ENCODE peak calls at places on chromosomes 6 and 20, in five cellular contexts. P is IMR-90, H is lower leg skin, Q is GM12865, C is foreskin fibroblast. D is an unnamed sample.
A peak's percentile ranks its signal among the peaks of the same experiment; 100 is the strongest.

GRCh38 chr20:53829086-53829703 is 235.6 kb upstream of the ZNF217 start:
- DNase-seq in Q (peak; percentile 49), H (no peak), C (peak; percentile 93), P (peak; percentile 97), D (no peak)

GRCh38 chr20:35238170-35238569 is 11.7 kb downstream of the MMP24 start:
- DNase-seq in P (no peak), Q (no peak), C (no peak), H (no peak), D (no peak)

GRCh38 chr6:119096683-119097310 is 18.3 kb upstream of the FAM184A start:
- DNase-seq in Q (no peak), P (peak; percentile 3), C (no peak), H (peak; percentile 89), D (no peak)

GRCh38 chr6:166621114-166621540 is 5.9 kb downstream of the RPS6KA2 start:
- DNase-seq in C (no peak), Q (no peak), H (peak; percentile 64), P (no peak), D (no peak)

GRCh38 chr6:136647363-136647763 is 97.1 kb upstream of the MAP7 start:
- DNase-seq in P (peak; percentile 97), C (peak; percentile 76), Q (peak; percentile 60), H (no peak), D (peak; percentile 21)

GRCh38 chr20:58719971-58720371 is 27.4 kb downstream of the NPEPL1 start:
- DNase-seq in H (peak; percentile 80), Q (no peak), C (no peak), P (no peak), D (no peak)

GRCh38 chr20:37575884-37576283 is 48.2 kb upstream of the BLCAP start:
- DNase-seq in P (no peak), H (peak; percentile 48), Q (peak; percentile 44), C (no peak), D (no peak)

GRCh38 chr20:62048346-62048761 is 17.3 kb downstream of the TAF4 start:
- DNase-seq in P (no peak), C (no peak), H (no peak), Q (no peak), D (no peak)

GRCh38 chr6:28807682-28808280 is 116.0 kb downstream of the TRIM27 start:
- DNase-seq in Q (peak; percentile 68), H (no peak), P (peak; percentile 69), C (no peak), D (no peak)

GRCh38 chr20:7159903-7160302 is 392.4 kb downstream of the BMP2 start:
- DNase-seq in P (no peak), C (no peak), Q (no peak), H (no peak), D (no peak)

GRCh38 chr6:163947276-163947675 is 532.8 kb downstream of the QKI start:
- DNase-seq in C (no peak), P (no peak), H (peak; percentile 52), Q (no peak), D (no peak)

GRCh38 chr6:116156405-116157326 is 30.7 kb upstream of the COL10A1 start:
- DNase-seq in C (no peak), Q (no peak), P (no peak), H (no peak), D (no peak)

GRCh38 chr6:167293590-167294091 is 2.5 kb downstream of the UNC93A start:
- DNase-seq in P (no peak), Q (no peak), H (peak; percentile 68), C (no peak), D (no peak)

GRCh38 chr6:43956478-43956877 is 170.8 kb downstream of the MRPL14 start:
- DNase-seq in C (no peak), P (no peak), Q (no peak), H (no peak), D (no peak)

GRCh38 chr6:136012948-136013347 is 161.4 kb downstream of the PDE7B start:
- DNase-seq in H (no peak), P (peak; percentile 42), C (no peak), Q (no peak), D (no peak)

GRCh38 chr6:53069431-53069830 is 4.2 kb downstream of the FBXO9 start:
- DNase-seq in H (no peak), P (no peak), Q (no peak), C (no peak), D (no peak)

GRCh38 chr20:54140067-54140466 is 33.7 kb downstream of the CYP24A1 start:
- DNase-seq in P (no peak), H (no peak), Q (no peak), C (no peak), D (no peak)

GRCh38 chr6:139219271-139219729 is 72.5 kb downstream of the TXLNB start:
- DNase-seq in P (peak; percentile 90), Q (peak; percentile 95), C (peak; percentile 89), H (peak; percentile 96), D (peak; percentile 54)

DNA sequence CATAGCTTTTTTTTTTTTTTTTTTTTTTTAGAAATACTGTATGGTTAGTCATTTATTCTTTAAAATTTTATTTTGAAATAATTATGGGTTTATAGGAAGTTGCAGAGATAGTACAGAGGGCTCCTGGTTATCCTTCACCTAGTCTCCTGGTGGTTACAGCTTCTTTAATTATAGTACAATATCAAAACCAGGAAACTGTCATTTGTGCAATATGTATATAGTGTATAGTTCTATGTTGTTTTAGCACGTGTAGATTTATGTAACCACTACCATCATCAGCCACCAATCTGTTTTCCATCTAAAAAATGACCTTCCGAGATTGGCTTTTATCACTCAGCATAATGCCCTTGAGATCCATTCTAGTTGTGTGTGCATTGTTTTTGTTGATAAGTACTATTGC is 54.7 kb downstream of the SLC22A2 start:
- DNase-seq in P (no peak), H (no peak), Q (no peak), C (no peak), D (no peak)
- TF ChIP-seq CTCF in P (no peak), H (no peak), Q (no peak), C (no peak), D (no peak)

GRCh38 chr20:1735417-1736089 is 78.0 kb upstream of the SIRPG start:
- DNase-seq in H (no peak), C (no peak), Q (no peak), P (no peak), D (no peak)

GRCh38 chr20:1737134-1737533 is 79.6 kb upstream of the SIRPG start:
- DNase-seq in P (no peak), C (no peak), H (no peak), Q (no peak), D (no peak)

DNA sequence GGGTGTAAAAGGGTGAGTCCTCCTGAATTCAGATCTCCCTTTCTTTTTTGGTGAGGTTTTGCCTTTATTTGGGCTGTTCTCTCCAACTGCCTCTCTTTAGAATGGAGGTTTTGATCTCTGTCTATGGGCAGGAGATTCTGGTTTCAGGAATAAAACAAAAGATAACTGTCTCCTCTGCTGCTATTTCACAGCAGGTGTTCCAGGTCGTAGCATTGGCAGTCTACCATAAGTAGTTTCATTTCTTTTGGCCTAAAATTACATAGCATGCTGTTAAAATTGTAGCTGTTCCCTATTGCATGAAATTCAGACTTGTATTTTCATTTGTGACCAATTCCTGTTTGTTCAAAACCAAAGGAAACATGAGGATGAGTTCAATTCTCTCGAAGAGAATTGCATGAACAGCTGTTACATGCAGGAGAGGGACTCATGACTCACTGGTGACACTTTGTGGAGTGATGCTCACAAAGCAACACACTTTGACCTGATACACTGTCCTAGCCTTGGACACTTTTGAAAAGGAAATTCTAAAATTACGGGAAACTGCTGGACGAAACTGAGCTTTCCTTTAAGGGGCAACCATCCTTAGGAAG is 76.8 kb upstream of the SIRPG start:
- DNase-seq in Q (peak; percentile 51), P (no peak), C (peak; percentile 1), H (no peak), D (no peak)
- TF ChIP-seq CTCF in Q (peak; percentile 25), P (no peak), C (no peak), H (no peak), D (no peak)

GRCh38 chr6:42138190-42138589 is 4.2 kb downstream of the C6orf132 start:
- DNase-seq in H (no peak), C (no peak), P (no peak), Q (no peak), D (no peak)

GRCh38 chr6:42137192-42137753 is 5.1 kb downstream of the C6orf132 start:
- DNase-seq in Q (no peak), C (no peak), H (no peak), P (no peak), D (no peak)

GRCh38 chr6:42135722-42136121 is 6.7 kb downstream of the C6orf132 start:
- DNase-seq in Q (no peak), C (no peak), P (no peak), H (no peak), D (no peak)

GRCh38 chr6:42135161-42135560 is 7.3 kb downstream of the C6orf132 start:
- DNase-seq in Q (no peak), P (no peak), C (no peak), H (no peak), D (no peak)

GRCh38 chr6:42136508-42137191 is 5.8 kb downstream of the C6orf132 start:
- DNase-seq in P (peak; percentile 85), Q (peak; percentile 42), H (no peak), C (peak; percentile 64), D (no peak)
- TF ChIP-seq CTCF in P (peak; percentile 33), Q (peak; percentile 29), H (no peak), C (peak; percentile 48), D (no peak)

DNA sequence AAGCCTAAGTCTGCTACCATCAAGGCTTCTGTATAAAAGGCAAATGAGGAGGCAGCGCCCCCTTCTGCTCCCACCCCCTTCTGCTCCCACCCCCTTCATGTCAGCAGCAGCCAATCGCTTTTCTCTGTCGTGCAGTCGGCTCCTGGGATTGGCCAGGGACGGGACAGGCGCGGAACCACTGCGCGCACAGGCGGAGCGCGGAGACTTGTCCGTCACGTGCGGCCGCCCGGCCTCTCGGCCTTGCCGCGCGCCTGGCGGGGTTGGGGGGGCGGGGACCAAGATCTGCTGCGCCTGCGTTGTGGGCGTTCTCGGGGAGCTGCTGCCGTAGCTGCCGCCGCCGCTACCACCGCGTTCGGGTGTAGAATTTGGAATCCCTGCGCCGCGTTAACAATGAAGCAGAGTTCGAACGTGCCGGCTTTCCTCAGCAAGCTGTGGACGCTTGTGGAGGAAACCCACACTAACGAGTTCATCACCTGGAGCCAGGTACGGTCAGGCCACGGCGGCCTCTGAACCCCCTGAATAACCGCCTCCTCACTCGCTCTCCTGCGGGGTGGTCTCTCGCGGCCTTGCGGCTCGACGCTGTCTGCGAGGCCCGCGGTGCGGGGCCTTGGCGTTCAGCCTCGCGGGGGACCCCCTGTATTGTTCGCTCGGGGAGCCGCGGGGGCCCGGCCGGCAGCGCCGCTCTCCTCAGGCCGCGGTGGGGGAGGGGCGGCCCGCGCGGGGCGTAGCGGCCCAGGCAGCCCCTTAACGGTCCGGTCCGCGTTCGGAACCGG is at the start of gene HSF2:
- DNase-seq in Q (peak; percentile 98), C (peak; percentile 99), H (peak; percentile 99), P (peak; percentile 99), D (peak; percentile 85)
- TF ChIP-seq CTCF in Q (peak; percentile 17), C (no peak), H (no peak), P (peak; percentile 35), D (no peak)

DNA sequence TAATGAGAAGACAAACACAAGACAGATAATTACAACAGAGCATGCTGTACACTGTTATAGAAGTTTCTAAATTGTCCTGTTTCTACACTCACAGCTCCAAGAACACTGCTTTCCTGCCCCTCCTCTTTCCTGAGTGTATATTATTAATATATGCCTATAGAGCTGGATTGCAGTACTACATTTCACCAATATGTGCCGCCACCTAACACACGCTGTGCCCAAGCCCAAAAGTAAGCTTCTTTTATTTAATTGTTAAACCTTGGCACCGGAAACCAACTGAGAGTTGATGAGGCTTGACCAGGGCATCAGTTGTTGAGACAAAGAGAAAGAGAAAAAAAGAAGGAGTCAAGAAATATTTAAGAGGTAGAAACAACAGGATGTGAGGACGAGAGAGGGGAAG is 16.0 kb upstream of the PTPRT start:
- DNase-seq in C (no peak), Q (no peak), P (no peak), H (no peak), D (no peak)
- TF ChIP-seq CTCF in C (no peak), Q (no peak), P (no peak), H (no peak), D (no peak)